ENCODE peak calls at places on chromosomes 6 and 20, in five cellular contexts. T is astrocyte, X is hepatocyte, I is PC-9, Q is HepG2. J is an unnamed sample.

GRCh38 chr6:18323935-18324707 is 59.8 kb upstream of the DEK start:
- DNase-seq in T (peak; percentile 21), X (peak; percentile 77), I (peak; percentile 27), Q (peak; percentile 54), J (peak; percentile 69)

GRCh38 chr6:119076966-119077642 is 1.4 kb downstream of the FAM184A start:
- DNase-seq in T (no peak), X (no peak), I (no peak), Q (no peak), J (no peak)

GRCh38 chr6:30882764-30883475 is 1.4 kb upstream of the DDR1 start:
- DNase-seq in T (no peak), X (peak; percentile 90), I (peak; percentile 82), Q (no peak), J (no peak)

GRCh38 chr6:130585587-130585986 is 219.8 kb downstream of the TMEM200A start:
- DNase-seq in T (peak; percentile 4), X (no peak), I (no peak), Q (no peak), J (no peak)

GRCh38 chr6:1916334-1916985 is 306.7 kb downstream of the FOXC1 start:
- DNase-seq in T (peak; percentile 83), X (no peak), I (peak; percentile 45), Q (no peak), J (peak; percentile 34)

GRCh38 chr6:96015321-96015790 is 418 bp upstream of the FUT9 start:
- DNase-seq in T (no peak), X (peak; percentile 39), I (peak; percentile 72), Q (no peak), J (no peak)

GRCh38 chr20:18288748-18289705 is 700 bp downstream of the ZNF133 start:
- DNase-seq in T (peak; percentile 6), X (peak; percentile 26), I (no peak), Q (peak; percentile 42), J (no peak)

GRCh38 chr6:142416179-142416578 is 114.4 kb downstream of the ADGRG6 start:
- DNase-seq in T (peak; percentile 99), X (peak; percentile 52), I (no peak), Q (no peak), J (peak; percentile 93)

GRCh38 chr20:17834804-17835203 is 133.8 kb downstream of the SNX5 start:
- DNase-seq in T (no peak), X (no peak), I (no peak), Q (no peak), J (no peak)

GRCh38 chr6:133241088-133241900 is at the start of gene EYA4:
- DNase-seq in T (peak; percentile 25), X (peak; percentile 27), I (peak; percentile 57), Q (no peak), J (no peak)

GRCh38 chr20:7302256-7302655 is 534.8 kb downstream of the BMP2 start:
- DNase-seq in T (no peak), X (no peak), I (no peak), Q (no peak), J (no peak)

GRCh38 chr20:1494436-1494835 is 3.2 kb upstream of the SIRPB2 start:
- DNase-seq in T (no peak), X (no peak), I (no peak), Q (no peak), J (no peak)

GRCh38 chr20:58359441-58359840 is 29.6 kb upstream of the VAPB start:
- DNase-seq in T (no peak), X (no peak), I (no peak), Q (no peak), J (no peak)

GRCh38 chr6:105485456-105485855 is 82.6 kb upstream of the PREP start:
- DNase-seq in T (no peak), X (no peak), I (no peak), Q (no peak), J (peak; percentile 20)

GRCh38 chr6:87066449-87067288 is 28.2 kb downstream of the CGA start:
- DNase-seq in T (peak; percentile 50), X (peak; percentile 68), I (peak; percentile 26), Q (peak; percentile 51), J (peak; percentile 70)

GRCh38 chr20:58893355-58894151 is 41.0 kb downstream of the GNAS start:
- DNase-seq in T (peak; percentile 37), X (no peak), I (no peak), Q (no peak), J (no peak)

GRCh38 chr6:34834789-34835518 is 43.1 kb downstream of the BLTP3A start:
- DNase-seq in T (peak; percentile 11), X (no peak), I (peak; percentile 53), Q (no peak), J (no peak)

GRCh38 chr6:31977816-31978431 is 3.9 kb upstream of the C4A start:
- DNase-seq in T (no peak), X (no peak), I (no peak), Q (no peak), J (no peak)

GRCh38 chr6:25277857-25278256 is 1.3 kb upstream of the CARMIL1 start:
- DNase-seq in T (no peak), X (no peak), I (no peak), Q (no peak), J (no peak)

GRCh38 chr6:31576897-31577341 is 1.6 kb downstream of the TNF start:
- DNase-seq in T (no peak), X (no peak), I (no peak), Q (no peak), J (no peak)

GRCh38 chr6:119442776-119443184 is 93.2 kb upstream of the MAN1A1 start:
- DNase-seq in T (no peak), X (no peak), I (no peak), Q (peak; percentile 4), J (peak; percentile 21)

GRCh38 chr6:130931683-130932082 is 104.5 kb downstream of the SMLR1 start:
- DNase-seq in T (no peak), X (no peak), I (no peak), Q (no peak), J (no peak)

GRCh38 chr20:34415079-34415478 is 52.0 kb downstream of the ITCH start:
- DNase-seq in T (no peak), X (no peak), I (no peak), Q (no peak), J (peak; percentile 45)

GRCh38 chr6:39207421-39208232 is 21.6 kb downstream of the KCNK5 start:
- DNase-seq in T (no peak), X (peak; percentile 67), I (no peak), Q (no peak), J (no peak)

GRCh38 chr6:154926366-154926765 is 68.7 kb upstream of the TIAM2 start:
- DNase-seq in T (no peak), X (no peak), I (no peak), Q (no peak), J (peak; percentile 56)

GRCh38 chr6:16006681-16007080 is 122.2 kb upstream of the MYLIP start:
- DNase-seq in T (no peak), X (no peak), I (no peak), Q (no peak), J (no peak)

GRCh38 chr6:73262701-73263569 is at the start of gene KHDC1:
- DNase-seq in T (peak; percentile 46), X (peak; percentile 71), I (peak; percentile 41), Q (no peak), J (peak; percentile 44)

GRCh38 chr20:3673551-3674070 is 8.2 kb downstream of the ADAM33 start:
- DNase-seq in T (no peak), X (no peak), I (no peak), Q (no peak), J (no peak)

GRCh38 chr6:87243812-87244211 is 78.6 kb upstream of the SMIM8 start:
- DNase-seq in T (no peak), X (no peak), I (no peak), Q (no peak), J (no peak)

GRCh38 chr6:85291326-85291725 is 158.6 kb upstream of the NT5E start:
- DNase-seq in T (no peak), X (no peak), I (no peak), Q (peak; percentile 12), J (no peak)

GRCh38 chr6:121504227-121504626 is 68.8 kb downstream of the GJA1 start:
- DNase-seq in T (peak; percentile 96), X (peak; percentile 45), I (no peak), Q (no peak), J (peak; percentile 77)

GRCh38 chr6:137451926-137452325 is 42.3 kb downstream of the OLIG3 start:
- DNase-seq in T (peak; percentile 56), X (no peak), I (no peak), Q (no peak), J (peak; percentile 26)

GRCh38 chr6:27214126-27214601 is 33.3 kb upstream of the PRSS16 start:
- DNase-seq in T (no peak), X (no peak), I (peak; percentile 45), Q (no peak), J (no peak)
- H3K9me3 ChIP-seq in T (no peaks in the 10 kb centered on the region), X (no peaks in the 10 kb centered on the region), I (no peaks in the 10 kb centered on the region), Q (no peaks in the 10 kb centered on the region), J (no peaks in the 10 kb centered on the region)

DNA sequence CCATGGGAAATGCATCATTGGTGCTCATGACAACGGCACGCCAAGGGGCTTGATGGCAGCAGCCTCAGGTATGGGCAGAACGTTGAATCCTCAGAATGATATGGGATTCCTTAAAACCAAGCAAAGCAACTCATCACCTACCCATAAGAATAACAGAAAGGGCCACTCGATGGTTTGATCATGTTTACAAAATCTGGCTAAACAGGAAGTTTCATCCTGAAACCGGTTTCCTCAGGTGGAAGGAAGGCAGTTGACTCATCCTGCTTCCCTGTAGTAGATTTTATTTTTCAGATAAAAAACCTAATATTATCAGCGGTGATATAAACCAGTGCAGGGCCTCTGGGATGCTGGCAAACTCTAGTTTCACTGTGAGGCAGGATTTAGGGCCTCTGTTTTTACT is 136.9 kb upstream of the AGPAT4 start:
- DNase-seq in T (no peak), X (no peak), I (no peak), Q (no peak), J (no peak)
- TF ChIP-seq EZH2 in T (no peak), X (no peak), I (no peak), Q (no peak), J (no peak)

DNA sequence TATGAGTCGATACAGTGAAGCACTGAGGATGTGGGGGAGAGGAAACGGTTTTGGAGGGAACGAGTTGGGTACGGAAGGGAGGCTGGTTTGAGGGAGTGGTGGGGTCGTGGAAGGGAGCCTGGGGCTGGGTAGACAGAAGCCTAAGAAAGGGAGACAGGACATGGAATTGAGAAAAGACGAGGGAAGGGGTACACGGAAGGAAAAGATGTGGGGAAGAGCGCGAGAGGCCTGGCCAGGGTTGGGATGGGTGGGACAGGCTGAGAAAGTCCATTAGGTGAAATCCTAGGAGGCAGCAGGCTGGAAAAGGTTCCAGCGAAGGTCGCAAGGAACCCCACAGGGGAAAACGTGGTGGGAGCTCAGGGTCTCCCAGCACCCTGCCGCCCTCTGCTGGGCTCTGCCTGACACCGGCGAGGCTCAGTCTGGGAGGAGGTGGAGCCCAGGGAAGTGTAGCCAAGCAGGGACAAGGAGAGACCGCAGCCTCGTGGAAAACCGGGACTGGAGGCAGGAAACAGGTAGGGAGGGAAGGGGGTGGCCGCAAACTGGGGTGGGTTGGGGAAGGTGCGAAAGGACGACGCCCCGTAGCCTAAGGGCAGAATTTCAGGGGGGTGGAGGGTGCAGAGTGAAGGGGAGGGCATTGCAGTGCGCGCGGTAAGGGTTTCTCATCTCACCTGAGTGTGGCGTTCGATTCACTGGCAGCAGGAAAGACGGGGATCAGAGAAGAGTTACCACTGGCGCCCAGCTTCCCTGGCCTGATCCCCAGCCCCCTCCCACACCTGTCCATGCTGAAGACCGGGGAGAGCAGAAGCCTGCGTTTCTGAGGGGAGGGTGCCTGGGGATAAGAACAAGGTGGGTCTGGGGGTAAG is 4.3 kb downstream of the GABBR1 start:
- DNase-seq in T (peak; percentile 55), X (peak; percentile 91), I (peak; percentile 61), Q (peak; percentile 43), J (peak; percentile 82)
- H3K4me1 ChIP-seq in T (peaks cover 53% of the 10 kb centered on the region), X (peaks cover 10% of the 10 kb centered on the region), I (peaks cover 5% of the 10 kb centered on the region), Q (peaks cover 25% of the 10 kb centered on the region), J (peaks cover 28% of the 10 kb centered on the region)

GRCh38 chr20:29301624-29302259 is 1955.7 kb upstream of the DEFB115 start:
- DNase-seq in T (no peak), X (no peak), I (no peak), Q (no peak), J (no peak)
- H3K9me3 ChIP-seq in T (no peaks in the 10 kb centered on the region), X (no peaks in the 10 kb centered on the region), I (no peaks in the 10 kb centered on the region), Q (peaks cover 93% of the 10 kb centered on the region), J (peaks cover 7% of the 10 kb centered on the region)

J was measured in endothelial cell of umbilical vein.